ENCODE peak calls at places on chromosomes 4 and X, in eight cellular contexts. One of them, this sample, is unnamed.

GRCh38 chr4:113080050-113080449 is 30.6 kb downstream of the ANK2 start:
- DNase-seq in AG09309: no peak
- DNase-seq in left ventricle myocardium inferior: no peak
- DNase-seq in sigmoid colon: no peak
- DNase-seq in astrocyte of the spinal cord: no peak
- DNase-seq in cardiac fibroblast: peak
- DNase-seq in neural crest cell: no peak
- DNase-seq in tibial artery: no peak
- DNase-seq in this sample: peak

GRCh38 chr4:5205981-5206380 is 154.7 kb downstream of the STK32B start:
- DNase-seq in AG09309: no peak
- DNase-seq in left ventricle myocardium inferior: no peak
- DNase-seq in sigmoid colon: no peak
- DNase-seq in astrocyte of the spinal cord: no peak
- DNase-seq in cardiac fibroblast: no peak
- DNase-seq in neural crest cell: no peak
- DNase-seq in tibial artery: no peak
- DNase-seq in this sample: no peak

GRCh38 chrX:143461616-143462015 is 55.7 kb downstream of the SPANXN3 start:
- DNase-seq in AG09309: no peak
- DNase-seq in left ventricle myocardium inferior: no peak
- DNase-seq in sigmoid colon: no peak
- DNase-seq in astrocyte of the spinal cord: no peak
- DNase-seq in cardiac fibroblast: no peak
- DNase-seq in neural crest cell: no peak
- DNase-seq in tibial artery: no peak
- DNase-seq in this sample: no peak

GRCh38 chr4:138188406-138189084 is 53.6 kb downstream of the SLC7A11 start:
- DNase-seq in AG09309: no peak
- DNase-seq in left ventricle myocardium inferior: no peak
- DNase-seq in sigmoid colon: no peak
- DNase-seq in astrocyte of the spinal cord: no peak
- DNase-seq in cardiac fibroblast: peak
- DNase-seq in neural crest cell: no peak
- DNase-seq in tibial artery: no peak
- DNase-seq in this sample: no peak

GRCh38 chrX:1086444-1087409 is 125.7 kb downstream of the CRLF2 start:
- DNase-seq in AG09309: no peak
- DNase-seq in left ventricle myocardium inferior: no peak
- DNase-seq in sigmoid colon: no peak
- DNase-seq in astrocyte of the spinal cord: no peak
- DNase-seq in cardiac fibroblast: peak
- DNase-seq in neural crest cell: no peak
- DNase-seq in tibial artery: no peak
- DNase-seq in this sample: no peak

GRCh38 chr4:156941940-156942548 is 29.6 kb downstream of the PDGFC start:
- DNase-seq in AG09309: peak
- DNase-seq in left ventricle myocardium inferior: no peak
- DNase-seq in sigmoid colon: peak
- DNase-seq in astrocyte of the spinal cord: peak
- DNase-seq in cardiac fibroblast: peak
- DNase-seq in neural crest cell: peak
- DNase-seq in tibial artery: no peak
- DNase-seq in this sample: peak

GRCh38 chr4:32790803-32791202 is 2070.6 kb downstream of the PCDH7 start:
- DNase-seq in AG09309: no peak
- DNase-seq in left ventricle myocardium inferior: no peak
- DNase-seq in sigmoid colon: no peak
- DNase-seq in astrocyte of the spinal cord: no peak
- DNase-seq in cardiac fibroblast: no peak
- DNase-seq in neural crest cell: no peak
- DNase-seq in tibial artery: no peak
- DNase-seq in this sample: no peak

GRCh38 chr4:181877329-181877848 is 365.8 kb upstream of the TENM3 start:
- DNase-seq in AG09309: no peak
- DNase-seq in left ventricle myocardium inferior: no peak
- DNase-seq in sigmoid colon: no peak
- DNase-seq in astrocyte of the spinal cord: peak
- DNase-seq in cardiac fibroblast: peak
- DNase-seq in neural crest cell: no peak
- DNase-seq in tibial artery: no peak
- DNase-seq in this sample: peak

GRCh38 chr4:55794053-55794452 is 25.5 kb upstream of the EXOC1L start:
- DNase-seq in AG09309: no peak
- DNase-seq in left ventricle myocardium inferior: no peak
- DNase-seq in sigmoid colon: no peak
- DNase-seq in astrocyte of the spinal cord: no peak
- DNase-seq in cardiac fibroblast: no peak
- DNase-seq in neural crest cell: no peak
- DNase-seq in tibial artery: no peak
- DNase-seq in this sample: no peak

GRCh38 chrX:139106111-139106510 is 394.6 kb upstream of the FGF13 start:
- DNase-seq in AG09309: no peak
- DNase-seq in left ventricle myocardium inferior: no peak
- DNase-seq in sigmoid colon: no peak
- DNase-seq in astrocyte of the spinal cord: peak
- DNase-seq in cardiac fibroblast: no peak
- DNase-seq in neural crest cell: no peak
- DNase-seq in tibial artery: no peak
- DNase-seq in this sample: no peak

GRCh38 chr4:69743476-69744156 is 16.8 kb downstream of the SULT1B1 start:
- DNase-seq in AG09309: no peak
- DNase-seq in left ventricle myocardium inferior: no peak
- DNase-seq in sigmoid colon: no peak
- DNase-seq in astrocyte of the spinal cord: no peak
- DNase-seq in cardiac fibroblast: no peak
- DNase-seq in neural crest cell: no peak
- DNase-seq in tibial artery: no peak
- DNase-seq in this sample: no peak

GRCh38 chr4:136900706-136901105 is 631.6 kb downstream of the PCDH18 start:
- DNase-seq in AG09309: no peak
- DNase-seq in left ventricle myocardium inferior: no peak
- DNase-seq in sigmoid colon: no peak
- DNase-seq in astrocyte of the spinal cord: no peak
- DNase-seq in cardiac fibroblast: peak
- DNase-seq in neural crest cell: no peak
- DNase-seq in tibial artery: no peak
- DNase-seq in this sample: no peak

GRCh38 chr4:159384619-159385018 is 281.7 kb downstream of the RAPGEF2 start:
- DNase-seq in AG09309: no peak
- DNase-seq in left ventricle myocardium inferior: no peak
- DNase-seq in sigmoid colon: no peak
- DNase-seq in astrocyte of the spinal cord: peak
- DNase-seq in cardiac fibroblast: peak
- DNase-seq in neural crest cell: no peak
- DNase-seq in tibial artery: no peak
- DNase-seq in this sample: no peak

GRCh38 chr4:106607566-106607965 is 239.0 kb upstream of the GIMD1 start:
- DNase-seq in AG09309: no peak
- DNase-seq in left ventricle myocardium inferior: no peak
- DNase-seq in sigmoid colon: no peak
- DNase-seq in astrocyte of the spinal cord: no peak
- DNase-seq in cardiac fibroblast: no peak
- DNase-seq in neural crest cell: no peak
- DNase-seq in tibial artery: no peak
- DNase-seq in this sample: no peak

GRCh38 chrX:48540015-48540350 is 469 bp downstream of the TBC1D25 start:
- DNase-seq in AG09309: no peak
- DNase-seq in left ventricle myocardium inferior: no peak
- DNase-seq in sigmoid colon: no peak
- DNase-seq in astrocyte of the spinal cord: peak
- DNase-seq in cardiac fibroblast: peak
- DNase-seq in neural crest cell: no peak
- DNase-seq in tibial artery: no peak
- DNase-seq in this sample: peak

GRCh38 chr4:141807501-141807900 is 171.1 kb downstream of the IL15 start:
- DNase-seq in AG09309: no peak
- DNase-seq in left ventricle myocardium inferior: no peak
- DNase-seq in sigmoid colon: no peak
- DNase-seq in astrocyte of the spinal cord: no peak
- DNase-seq in cardiac fibroblast: peak
- DNase-seq in neural crest cell: no peak
- DNase-seq in tibial artery: no peak
- DNase-seq in this sample: no peak

GRCh38 chr4:52266537-52267137 is 215.5 kb downstream of the SPATA18 start:
- DNase-seq in AG09309: no peak
- DNase-seq in left ventricle myocardium inferior: peak
- DNase-seq in sigmoid colon: peak
- DNase-seq in astrocyte of the spinal cord: no peak
- DNase-seq in cardiac fibroblast: no peak
- DNase-seq in neural crest cell: no peak
- DNase-seq in tibial artery: no peak
- DNase-seq in this sample: no peak

GRCh38 chr4:108171541-108172230 is 3.0 kb upstream of the LEF1 start:
- DNase-seq in AG09309: no peak
- DNase-seq in left ventricle myocardium inferior: no peak
- DNase-seq in sigmoid colon: no peak
- DNase-seq in astrocyte of the spinal cord: peak
- DNase-seq in cardiac fibroblast: no peak
- DNase-seq in neural crest cell: peak
- DNase-seq in tibial artery: no peak
- DNase-seq in this sample: no peak

GRCh38 chr4:127162741-127163140 is 470.0 kb upstream of the INTU start:
- DNase-seq in AG09309: peak
- DNase-seq in left ventricle myocardium inferior: no peak
- DNase-seq in sigmoid colon: no peak
- DNase-seq in astrocyte of the spinal cord: peak
- DNase-seq in cardiac fibroblast: peak
- DNase-seq in neural crest cell: no peak
- DNase-seq in tibial artery: no peak
- DNase-seq in this sample: no peak

GRCh38 chr4:108560624-108561023 is 59.8 kb upstream of the RPL34 start:
- DNase-seq in AG09309: no peak
- DNase-seq in left ventricle myocardium inferior: no peak
- DNase-seq in sigmoid colon: no peak
- DNase-seq in astrocyte of the spinal cord: peak
- DNase-seq in cardiac fibroblast: peak
- DNase-seq in neural crest cell: no peak
- DNase-seq in tibial artery: no peak
- DNase-seq in this sample: no peak

GRCh38 chr4:117549624-117550023 is 464.2 kb upstream of the TRAM1L1 start:
- DNase-seq in AG09309: no peak
- DNase-seq in left ventricle myocardium inferior: no peak
- DNase-seq in sigmoid colon: no peak
- DNase-seq in astrocyte of the spinal cord: no peak
- DNase-seq in cardiac fibroblast: no peak
- DNase-seq in neural crest cell: no peak
- DNase-seq in tibial artery: no peak
- DNase-seq in this sample: no peak

DNA sequence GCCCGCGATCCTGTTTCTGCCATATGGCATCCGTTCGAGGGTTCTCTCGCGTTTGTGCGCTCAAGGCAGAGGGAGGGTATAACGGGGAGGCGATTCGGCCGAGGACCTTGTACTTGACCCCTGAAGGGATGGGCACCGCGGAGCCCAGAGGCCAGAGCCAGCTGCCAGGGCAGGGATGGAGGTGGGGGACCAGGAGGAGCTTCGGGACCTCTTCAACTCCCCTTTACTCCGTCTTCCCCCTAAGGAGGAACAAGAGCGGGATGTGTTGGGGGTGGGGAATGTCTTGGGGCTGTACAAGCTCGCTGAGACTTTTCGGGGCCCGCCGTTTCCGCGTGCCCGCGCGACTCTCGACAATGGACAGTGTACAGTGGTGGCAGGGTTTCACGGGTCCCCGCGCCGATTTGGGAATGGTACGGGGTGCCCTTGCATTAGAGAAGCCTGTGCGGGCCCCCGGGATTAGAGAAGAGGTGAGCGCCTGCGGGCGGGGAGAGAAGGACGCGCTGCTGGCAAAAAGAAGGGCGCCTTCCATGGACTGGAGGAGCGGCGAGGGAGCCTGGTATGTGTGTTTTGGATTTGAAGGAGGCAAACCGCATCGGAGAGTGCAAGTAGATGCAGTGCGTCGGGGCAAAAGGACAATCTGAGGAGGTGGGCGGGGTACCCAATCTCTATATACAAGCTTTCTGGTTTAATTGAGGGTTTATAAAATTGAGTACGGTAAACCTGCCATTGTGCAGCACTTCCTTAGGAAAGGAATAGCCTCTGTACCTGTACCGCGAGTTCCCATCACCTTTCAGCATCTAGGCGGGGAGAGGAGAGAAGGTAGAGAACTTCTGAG is 841 bp downstream of the UGT8 start:
- DNase-seq in AG09309: no peak
- DNase-seq in left ventricle myocardium inferior: no peak
- DNase-seq in sigmoid colon: no peak
- DNase-seq in astrocyte of the spinal cord: peak
- DNase-seq in cardiac fibroblast: no peak
- DNase-seq in neural crest cell: peak
- DNase-seq in tibial artery: no peak
- DNase-seq in this sample: peak
- TF ChIP-seq CTCF in AG09309: no peak
- TF ChIP-seq CTCF in left ventricle myocardium inferior: no peak
- TF ChIP-seq CTCF in sigmoid colon: no peak
- TF ChIP-seq CTCF in astrocyte of the spinal cord: no peak
- TF ChIP-seq CTCF in cardiac fibroblast: no peak
- TF ChIP-seq CTCF in neural crest cell: no peak
- TF ChIP-seq CTCF in tibial artery: no peak
- TF ChIP-seq CTCF in this sample: no peak

DNA sequence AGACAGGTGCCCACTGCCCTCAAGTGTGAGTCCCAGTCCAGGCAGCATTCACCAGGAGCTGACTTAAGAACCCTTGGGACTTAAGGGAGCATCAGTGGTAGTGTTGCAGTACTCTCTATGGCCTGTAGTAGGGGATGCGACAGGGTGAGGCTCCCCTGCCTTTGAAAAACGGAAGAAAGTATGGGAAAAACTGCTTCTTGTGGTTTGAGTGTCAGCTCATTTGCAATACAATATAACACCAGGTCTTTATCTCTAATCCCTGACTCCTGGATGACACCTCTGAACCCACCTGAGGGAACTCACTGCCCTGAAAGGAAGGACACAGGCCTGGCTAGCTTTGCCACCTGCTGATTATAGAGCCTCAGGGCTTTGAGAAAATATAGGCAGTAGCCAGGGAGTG is 176.0 kb downstream of the SMARCA1 start:
- DNase-seq in AG09309: no peak
- DNase-seq in left ventricle myocardium inferior: no peak
- DNase-seq in sigmoid colon: no peak
- DNase-seq in astrocyte of the spinal cord: no peak
- DNase-seq in cardiac fibroblast: no peak
- DNase-seq in neural crest cell: no peak
- DNase-seq in tibial artery: no peak
- DNase-seq in this sample: no peak
- TF ChIP-seq CTCF in AG09309: no peak
- TF ChIP-seq CTCF in left ventricle myocardium inferior: no peak
- TF ChIP-seq CTCF in sigmoid colon: no peak
- TF ChIP-seq CTCF in astrocyte of the spinal cord: peak
- TF ChIP-seq CTCF in cardiac fibroblast: no peak
- TF ChIP-seq CTCF in neural crest cell: peak
- TF ChIP-seq CTCF in tibial artery: no peak
- TF ChIP-seq CTCF in this sample: peak

GRCh38 chr4:119479835-119480234 is 148.8 kb downstream of the PDE5A start:
- DNase-seq in AG09309: no peak
- DNase-seq in left ventricle myocardium inferior: no peak
- DNase-seq in sigmoid colon: no peak
- DNase-seq in astrocyte of the spinal cord: no peak
- DNase-seq in cardiac fibroblast: no peak
- DNase-seq in neural crest cell: no peak
- DNase-seq in tibial artery: no peak
- DNase-seq in this sample: no peak
- TF ChIP-seq CTCF in AG09309: no peak
- TF ChIP-seq CTCF in left ventricle myocardium inferior: no peak
- TF ChIP-seq CTCF in sigmoid colon: no peak
- TF ChIP-seq CTCF in astrocyte of the spinal cord: no peak
- TF ChIP-seq CTCF in cardiac fibroblast: no peak
- TF ChIP-seq CTCF in neural crest cell: no peak
- TF ChIP-seq CTCF in tibial artery: no peak
- TF ChIP-seq CTCF in this sample: no peak

GRCh38 chr4:139890810-139891209 is 225.2 kb downstream of the MGST2 start:
- DNase-seq in AG09309: peak
- DNase-seq in left ventricle myocardium inferior: no peak
- DNase-seq in sigmoid colon: no peak
- DNase-seq in astrocyte of the spinal cord: peak
- DNase-seq in cardiac fibroblast: peak
- DNase-seq in neural crest cell: no peak
- DNase-seq in tibial artery: no peak
- DNase-seq in this sample: no peak
- TF ChIP-seq CTCF in AG09309: no peak
- TF ChIP-seq CTCF in left ventricle myocardium inferior: no peak
- TF ChIP-seq CTCF in sigmoid colon: no peak
- TF ChIP-seq CTCF in astrocyte of the spinal cord: no peak
- TF ChIP-seq CTCF in cardiac fibroblast: no peak
- TF ChIP-seq CTCF in neural crest cell: no peak
- TF ChIP-seq CTCF in tibial artery: no peak
- TF ChIP-seq CTCF in this sample: no peak